ENCODE peak calls at places on chromosomes 1 and 21, in six cellular contexts. V is RWPE1, J is HT-29, R is fibroblast of lung, P is ascending aorta, G is ELR. A is an unnamed sample.

GRCh38 chr21:31343680-31344480 is at the start of gene TIAM1:
- DNase-seq in J (no peak), P (no peak), R (peak), V (peak), G (peak), A (peak)

GRCh38 chr1:206998811-206999210 is 28.6 kb upstream of the FCAMR start:
- DNase-seq in G (no peak), J (no peak), V (no peak), R (no peak), P (no peak), A (no peak)

GRCh38 chr1:59393211-59394180 is 96.6 kb downstream of the FGGY start:
- DNase-seq in P (peak), R (peak), V (no peak), G (no peak), J (no peak), A (peak)

GRCh38 chr1:194658090-194658439 is 1471.7 kb upstream of the B3GALT2 start:
- DNase-seq in P (no peak), G (peak), R (peak), J (peak), V (peak), A (no peak)

GRCh38 chr1:18536356-18536755 is 55.6 kb downstream of the KLHDC7A start:
- DNase-seq in J (no peak), G (no peak), R (no peak), P (no peak), V (no peak), A (no peak)

GRCh38 chr1:245378352-245379144 is 223.8 kb downstream of the KIF26B start:
- DNase-seq in V (no peak), J (no peak), P (no peak), R (no peak), G (no peak), A (no peak)

GRCh38 chr21:45380566-45380965 is 24.4 kb upstream of the COL18A1 start:
- DNase-seq in V (no peak), R (no peak), G (no peak), J (no peak), P (no peak), A (no peak)

GRCh38 chr1:209530990-209531389 is 52.5 kb upstream of the CAMK1G start:
- DNase-seq in J (no peak), P (no peak), V (no peak), R (no peak), G (peak), A (no peak)

GRCh38 chr1:232682248-232682647 is 52.3 kb upstream of the SIPA1L2 start:
- DNase-seq in P (no peak), V (no peak), G (no peak), R (peak), J (peak), A (no peak)

GRCh38 chr1:223378754-223379153 is 14.5 kb upstream of the CCDC185 start:
- DNase-seq in J (no peak), V (no peak), P (no peak), G (no peak), R (no peak), A (no peak)

GRCh38 chr1:10830961-10831669 is 34.7 kb upstream of the CASZ1 start:
- DNase-seq in J (peak), V (peak), R (peak), G (peak), P (no peak), A (no peak)

GRCh38 chr1:15876357-15876756 is 28.9 kb downstream of the SPEN start:
- DNase-seq in V (no peak), R (no peak), J (no peak), G (peak), P (no peak), A (no peak)

GRCh38 chr1:53115403-53116306 is 26.8 kb downstream of the SLC1A7 start:
- DNase-seq in V (no peak), J (no peak), P (no peak), G (no peak), R (peak), A (no peak)

A was measured in thoracic aorta.